ENCODE peak calls at places on chromosomes 11 and 22, in seven cellular contexts. V is GM23338, F is kidney, H is spleen, Q is psoas muscle, S is GM23248, T is MM.1S. B is an unnamed sample.

GRCh38 chr11:22558638-22559037 is 67.0 kb downstream of the FANCF start:
- DNase-seq in V (no peak), F (no peak), H (no peak), T (no peak), Q (no peak), S (peak; percentile 48), B (no peak)

GRCh38 chr11:20078846-20079245 is 81.4 kb downstream of the DBX1 start:
- DNase-seq in T (no peak), S (no peak), H (no peak), F (no peak), Q (no peak), V (no peak), B (no peak)

GRCh38 chr11:23944939-23945338 is 551.9 kb upstream of the LUZP2 start:
- DNase-seq in H (no peak), V (no peak), Q (no peak), S (no peak), T (no peak), F (no peak), B (no peak)

GRCh38 chr22:46894081-46894671 is 131.7 kb downstream of the TBC1D22A start:
- DNase-seq in Q (no peak), H (no peak), V (no peak), S (peak; percentile 40), F (peak; percentile 48), T (no peak), B (no peak)

GRCh38 chr11:98572941-98573340 is 447.8 kb upstream of the CNTN5 start:
- DNase-seq in H (no peak), S (no peak), T (no peak), V (no peak), Q (no peak), F (no peak), B (no peak)

GRCh38 chr11:77094841-77095365 is 7.7 kb upstream of the OMP start:
- DNase-seq in Q (peak; percentile 39), V (no peak), F (peak; percentile 48), H (no peak), T (no peak), S (no peak), B (peak; percentile 54)

GRCh38 chr22:46366801-46367706 is 31.5 kb downstream of the TRMU start:
- DNase-seq in S (no peak), T (peak; percentile 92), H (peak; percentile 80), V (no peak), F (peak; percentile 74), Q (peak; percentile 49), B (no peak)

GRCh38 chr11:36711104-36711825 is 113.2 kb upstream of the RAG2 start:
- DNase-seq in Q (no peak), F (no peak), T (no peak), S (peak; percentile 1), H (no peak), V (peak; percentile 51), B (no peak)

GRCh38 chr11:121067912-121068652 is 33.0 kb upstream of the TECTA start:
- DNase-seq in V (no peak), H (no peak), F (no peak), Q (no peak), T (peak; percentile 55), S (no peak), B (no peak)

GRCh38 chr11:124681421-124681820 is 7.7 kb downstream of the SPA17 start:
- DNase-seq in V (no peak), F (no peak), Q (no peak), H (no peak), T (no peak), S (no peak), B (no peak)

GRCh38 chr11:45178890-45179663 is 32.6 kb downstream of the PRDM11 start:
- DNase-seq in S (peak; percentile 41), F (no peak), H (no peak), V (peak; percentile 11), Q (no peak), T (no peak), B (no peak)

GRCh38 chr22:30843245-30843644 is 125.3 kb downstream of the MORC2 start:
- DNase-seq in F (no peak), Q (no peak), H (no peak), V (no peak), S (no peak), T (no peak), B (peak; percentile 3)

GRCh38 chr11:20162824-20163777 is 2.8 kb upstream of the DBX1 start:
- DNase-seq in F (no peak), V (peak; percentile 77), H (no peak), T (no peak), S (peak; percentile 50), Q (no peak), B (no peak)

GRCh38 chr22:36175892-36176291 is 15.3 kb upstream of the APOL3 start:
- DNase-seq in H (no peak), S (no peak), T (no peak), Q (no peak), F (no peak), V (peak; percentile 32), B (no peak)

GRCh38 chr11:16982256-16982671 is 31.9 kb downstream of the PLEKHA7 start:
- DNase-seq in T (peak; percentile 62), Q (no peak), F (no peak), H (peak; percentile 50), S (no peak), V (peak; percentile 18), B (no peak)

GRCh38 chr11:69294621-69295078 is 695 bp downstream of the MYEOV start:
- DNase-seq in T (no peak), Q (no peak), H (peak; percentile 71), V (no peak), F (no peak), S (no peak), B (no peak)
- H3K4me3 ChIP-seq in T (peak overlapping the region; percentile 88), Q (no peak overlapping the region), H (no peak overlapping the region), V (no peak overlapping the region), F (no peak overlapping the region), S (no peak overlapping the region), B (no peak overlapping the region)

GRCh38 chr11:57453543-57454177 is 6.7 kb upstream of the RTN4RL2 start:
- DNase-seq in Q (no peak), T (peak; percentile 26), S (no peak), V (no peak), F (no peak), H (peak; percentile 30), B (no peak)
- H3K4me1 ChIP-seq in Q (peaks cover 7% of the 10 kb centered on the region), T (peaks cover 8% of the 10 kb centered on the region), S (no peaks in the 10 kb centered on the region), V (peaks cover 10% of the 10 kb centered on the region), F (peaks cover 6% of the 10 kb centered on the region), H (peaks cover 7% of the 10 kb centered on the region), B (peaks cover 12% of the 10 kb centered on the region)

DNA sequence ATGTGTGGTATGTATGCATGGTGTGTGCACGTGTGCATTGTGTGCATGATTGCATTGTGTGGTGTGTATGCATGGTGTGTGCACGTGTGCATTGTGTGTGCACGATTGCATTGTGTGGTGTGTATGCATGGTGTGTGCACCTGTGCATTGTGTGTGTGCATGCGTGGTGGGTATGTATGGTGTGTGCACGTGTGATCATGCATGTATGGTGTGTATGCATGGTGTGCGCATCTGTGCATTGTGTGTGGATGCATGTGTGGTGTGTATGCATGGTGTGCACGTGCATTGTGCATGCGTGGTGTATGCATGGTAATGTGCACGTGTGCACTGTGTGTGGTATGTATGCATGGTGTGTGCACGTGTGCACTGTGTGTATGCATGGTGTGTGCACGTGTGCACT is 16.8 kb downstream of the ALG12 start:
- DNase-seq in H (no peak), V (no peak), F (no peak), S (no peak), Q (no peak), T (no peak), B (peak; percentile 5)
- H3K4me3 ChIP-seq in H (no peak overlapping the region), V (no peak overlapping the region), F (no peak overlapping the region), S (no peak overlapping the region), Q (no peak overlapping the region), T (no peak overlapping the region), B (no peak overlapping the region)

DNA sequence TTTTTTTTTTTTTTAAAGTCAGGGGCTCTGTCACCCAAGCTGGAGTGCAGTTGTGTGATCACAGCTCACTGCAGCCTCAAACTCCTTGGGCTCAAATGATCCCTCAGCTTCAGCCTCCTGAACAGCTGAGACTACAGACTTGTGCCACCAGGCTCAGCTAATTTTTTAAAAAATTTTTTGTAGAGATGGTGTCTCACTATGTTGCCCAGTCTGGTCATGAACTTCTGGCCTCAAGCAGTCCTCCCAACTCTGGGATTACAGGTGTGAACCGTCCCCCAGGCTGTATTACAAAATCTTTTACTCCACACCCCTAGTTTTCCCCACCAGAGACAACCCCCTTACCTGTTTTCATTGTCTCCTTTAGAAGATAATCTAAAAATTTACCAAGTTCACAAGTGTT is 1.9 kb downstream of the CCDC117 start:
- DNase-seq in H (peak; percentile 12), S (no peak), F (peak; percentile 7), V (no peak), Q (no peak), T (no peak), B (no peak)
- H3K4me1 ChIP-seq in H (peaks cover 7% of the 10 kb centered on the region), S (peaks cover 8% of the 10 kb centered on the region), F (no peaks in the 10 kb centered on the region), V (no peaks in the 10 kb centered on the region), Q (peaks cover 22% of the 10 kb centered on the region), T (no peaks in the 10 kb centered on the region), B (peaks cover 30% of the 10 kb centered on the region)

GRCh38 chr22:33073989-33074391 is 15.8 kb upstream of the SYN3 start:
- DNase-seq in F (no peak), H (no peak), T (no peak), Q (no peak), V (no peak), S (peak; percentile 65), B (no peak)
- H3K4me3 ChIP-seq in F (no peak overlapping the region), H (no peak overlapping the region), T (no peak overlapping the region), Q (no peak overlapping the region), V (no peak overlapping the region), S (no peak overlapping the region), B (no peak overlapping the region)

GRCh38 chr22:23180893-23181762 is 819 bp downstream of the BCR start:
- DNase-seq in H (peak; percentile 88), V (peak; percentile 47), T (peak; percentile 42), S (peak; percentile 43), Q (no peak), F (peak; percentile 82), B (no peak)

GRCh38 chr22:23183107-23183698 is 2.9 kb downstream of the BCR start:
- DNase-seq in H (no peak), F (peak; percentile 81), T (peak; percentile 43), V (peak; percentile 96), S (peak; percentile 75), Q (no peak), B (peak; percentile 74)

GRCh38 chr22:23184100-23184763 is 3.9 kb downstream of the BCR start:
- DNase-seq in H (no peak), S (no peak), T (no peak), V (no peak), Q (no peak), F (no peak), B (no peak)

GRCh38 chr22:23181763-23182288 is 1.5 kb downstream of the BCR start:
- DNase-seq in V (peak; percentile 40), H (peak; percentile 81), T (peak; percentile 34), Q (no peak), F (no peak), S (no peak), B (no peak)

DNA sequence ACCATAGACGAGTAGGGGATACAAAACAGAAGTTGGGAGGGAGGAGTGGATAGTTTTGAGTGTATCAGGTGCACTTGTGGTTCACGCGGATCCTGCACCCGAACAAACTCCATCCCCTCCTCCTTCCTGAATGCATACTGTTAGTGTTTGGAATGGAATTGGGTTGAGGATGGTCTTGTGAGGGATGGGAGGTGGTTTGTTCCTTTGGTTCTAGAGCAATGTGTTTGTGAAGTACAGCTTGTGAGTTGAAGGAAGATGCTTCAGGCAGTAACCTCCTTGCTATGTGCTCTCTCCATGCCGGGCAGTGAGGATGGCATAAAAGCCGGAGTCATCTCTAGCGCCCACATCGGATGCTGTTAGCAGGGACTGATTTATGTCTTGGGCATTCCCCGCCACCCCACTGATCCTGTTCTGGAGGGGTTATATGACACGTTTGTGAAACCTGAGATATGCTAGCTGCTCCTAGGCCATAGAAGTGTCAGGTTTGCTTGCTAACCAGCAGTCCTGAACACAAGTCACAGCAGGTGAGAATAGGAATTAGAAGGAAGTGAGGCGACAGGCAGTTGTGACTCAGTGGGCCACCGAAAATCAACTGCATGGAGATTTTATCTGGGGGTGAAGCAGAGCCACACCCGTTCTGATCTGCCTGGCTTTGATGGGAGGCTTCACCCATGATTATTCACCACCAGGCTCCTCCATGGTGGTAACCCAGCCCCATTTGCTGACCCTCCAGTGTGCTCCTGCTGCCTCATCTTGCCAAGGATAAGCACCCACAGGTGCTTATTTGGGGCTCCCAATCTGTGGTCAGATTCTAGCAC is 2.2 kb downstream of the BCR start:
- DNase-seq in Q (no peak), V (peak; percentile 47), H (no peak), F (no peak), T (peak; percentile 82), S (peak; percentile 34), B (no peak)
- H3K4me1 ChIP-seq in Q (peaks cover 34% of the 10 kb centered on the region), V (peaks cover 58% of the 10 kb centered on the region), H (peaks cover 52% of the 10 kb centered on the region), F (peaks cover 36% of the 10 kb centered on the region), T (peaks cover 32% of the 10 kb centered on the region), S (peaks cover 23% of the 10 kb centered on the region), B (peaks cover 49% of the 10 kb centered on the region)

B was measured in upper lobe of right lung.